ENCODE peak calls at places on chromosomes 5 and 9, in six cellular contexts. One of them, this sample, is unnamed.

GRCh38 chr9:97985058-97985861 is 2.1 kb downstream of the ANP32B start:
- DNase-seq in AG10803: peak
- DNase-seq in ovary: no peak
- DNase-seq in fibroblast of lung: peak
- DNase-seq in brain microvascular endothelial cell: no peak
- DNase-seq in MM.1S: peak
- DNase-seq in this sample: no peak

GRCh38 chr5:174101331-174101730 is 55.8 kb downstream of the NSG2 start:
- DNase-seq in AG10803: no peak
- DNase-seq in ovary: no peak
- DNase-seq in fibroblast of lung: no peak
- DNase-seq in brain microvascular endothelial cell: no peak
- DNase-seq in MM.1S: no peak
- DNase-seq in this sample: no peak

GRCh38 chr9:124491049-124491975 is 15.9 kb downstream of the NR5A1 start:
- DNase-seq in AG10803: no peak
- DNase-seq in ovary: no peak
- DNase-seq in fibroblast of lung: no peak
- DNase-seq in brain microvascular endothelial cell: no peak
- DNase-seq in MM.1S: no peak
- DNase-seq in this sample: no peak

GRCh38 chr5:66653380-66653779 is 57.2 kb downstream of the MAST4 start:
- DNase-seq in AG10803: peak
- DNase-seq in ovary: no peak
- DNase-seq in fibroblast of lung: peak
- DNase-seq in brain microvascular endothelial cell: peak
- DNase-seq in MM.1S: no peak
- DNase-seq in this sample: no peak

GRCh38 chr5:67267522-67268232 is 71.1 kb upstream of the CD180 start:
- DNase-seq in AG10803: no peak
- DNase-seq in ovary: peak
- DNase-seq in fibroblast of lung: no peak
- DNase-seq in brain microvascular endothelial cell: no peak
- DNase-seq in MM.1S: no peak
- DNase-seq in this sample: no peak

GRCh38 chr5:40834391-40834848 is 602 bp downstream of the RPL37 start:
- DNase-seq in AG10803: peak
- DNase-seq in ovary: peak
- DNase-seq in fibroblast of lung: peak
- DNase-seq in brain microvascular endothelial cell: no peak
- DNase-seq in MM.1S: peak
- DNase-seq in this sample: no peak

GRCh38 chr5:43065384-43066230 is 25.5 kb upstream of the ANXA2R start:
- DNase-seq in AG10803: peak
- DNase-seq in ovary: peak
- DNase-seq in fibroblast of lung: peak
- DNase-seq in brain microvascular endothelial cell: peak
- DNase-seq in MM.1S: peak
- DNase-seq in this sample: no peak

GRCh38 chr9:135666534-135667402 is 3.7 kb downstream of the LCN9 start:
- DNase-seq in AG10803: no peak
- DNase-seq in ovary: peak
- DNase-seq in fibroblast of lung: no peak
- DNase-seq in brain microvascular endothelial cell: no peak
- DNase-seq in MM.1S: peak
- DNase-seq in this sample: no peak

GRCh38 chr9:3262831-3263544 is 262.8 kb downstream of the RFX3 start:
- DNase-seq in AG10803: no peak
- DNase-seq in ovary: no peak
- DNase-seq in fibroblast of lung: no peak
- DNase-seq in brain microvascular endothelial cell: no peak
- DNase-seq in MM.1S: no peak
- DNase-seq in this sample: no peak

GRCh38 chr5:172733179-172733973 is 37.6 kb downstream of the DUSP1 start:
- DNase-seq in AG10803: peak
- DNase-seq in ovary: peak
- DNase-seq in fibroblast of lung: peak
- DNase-seq in brain microvascular endothelial cell: peak
- DNase-seq in MM.1S: no peak
- DNase-seq in this sample: peak

GRCh38 chr9:90964101-90965020 is 162.7 kb downstream of the SYK start:
- DNase-seq in AG10803: no peak
- DNase-seq in ovary: peak
- DNase-seq in fibroblast of lung: no peak
- DNase-seq in brain microvascular endothelial cell: peak
- DNase-seq in MM.1S: peak
- DNase-seq in this sample: no peak

GRCh38 chr9:133210202-133210532 is 1.1 kb upstream of the OBP2B start:
- DNase-seq in AG10803: no peak
- DNase-seq in ovary: no peak
- DNase-seq in fibroblast of lung: no peak
- DNase-seq in brain microvascular endothelial cell: no peak
- DNase-seq in MM.1S: no peak
- DNase-seq in this sample: no peak

GRCh38 chr5:90939208-90939607 is 380.6 kb downstream of the ADGRV1 start:
- DNase-seq in AG10803: peak
- DNase-seq in ovary: no peak
- DNase-seq in fibroblast of lung: no peak
- DNase-seq in brain microvascular endothelial cell: no peak
- DNase-seq in MM.1S: no peak
- DNase-seq in this sample: no peak

GRCh38 chr9:124420991-124421543 is 5.8 kb upstream of the PSMB7 start:
- DNase-seq in AG10803: no peak
- DNase-seq in ovary: no peak
- DNase-seq in fibroblast of lung: no peak
- DNase-seq in brain microvascular endothelial cell: peak
- DNase-seq in MM.1S: no peak
- DNase-seq in this sample: no peak

GRCh38 chr5:178433273-178433775 is 156.9 kb downstream of the COL23A1 start:
- DNase-seq in AG10803: no peak
- DNase-seq in ovary: no peak
- DNase-seq in fibroblast of lung: no peak
- DNase-seq in brain microvascular endothelial cell: no peak
- DNase-seq in MM.1S: no peak
- DNase-seq in this sample: no peak

DNA sequence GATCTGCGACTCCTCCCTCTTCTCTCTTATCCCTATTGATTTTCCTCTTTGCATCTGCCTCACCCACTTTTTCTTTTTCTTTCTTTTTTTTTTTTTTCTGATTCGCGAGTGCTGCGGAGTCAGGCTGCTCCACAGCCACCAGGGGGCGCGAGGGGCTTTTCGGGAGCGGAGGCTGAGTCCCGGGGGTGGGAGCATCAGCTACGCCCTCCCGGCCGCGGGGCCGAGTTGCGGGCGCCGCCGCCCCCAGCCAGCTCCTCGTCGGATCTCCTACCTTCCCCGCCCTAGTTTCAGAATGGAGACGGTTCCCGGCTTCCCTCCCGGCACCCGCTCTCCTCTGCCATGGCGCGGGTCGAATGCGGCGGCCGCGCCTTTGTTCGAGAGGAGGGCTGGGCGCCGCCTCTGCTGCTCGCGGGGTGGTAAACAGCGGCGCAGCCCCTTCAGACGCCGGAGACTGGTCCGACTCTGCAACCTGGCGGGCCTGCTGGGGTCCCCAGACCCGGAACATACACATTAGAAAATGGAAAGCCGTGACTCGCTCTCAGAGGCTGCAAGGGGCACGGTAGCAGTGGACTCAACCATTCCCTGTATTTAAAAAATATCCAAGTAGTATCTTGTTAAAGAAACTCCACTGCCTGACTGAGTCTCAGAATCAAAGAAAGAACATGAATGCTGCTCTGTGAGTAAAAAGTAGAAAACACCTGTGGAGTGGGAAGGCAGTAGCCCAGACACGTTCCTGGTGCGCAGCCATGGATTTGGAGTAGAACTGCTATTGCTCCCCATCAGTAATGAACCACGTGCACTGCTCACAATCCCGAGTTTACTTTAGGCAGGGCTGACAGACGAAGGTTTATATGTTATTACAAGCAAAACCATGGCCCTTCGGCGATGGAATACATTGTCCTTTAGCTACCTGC is 55.7 kb downstream of the DPYSL3 start:
- DNase-seq in AG10803: peak
- DNase-seq in ovary: peak
- DNase-seq in fibroblast of lung: peak
- DNase-seq in brain microvascular endothelial cell: peak
- DNase-seq in MM.1S: peak
- DNase-seq in this sample: no peak
- H3K4me3 ChIP-seq in AG10803: peak
- H3K4me3 ChIP-seq in ovary: peak
- H3K4me3 ChIP-seq in fibroblast of lung: peak
- H3K4me3 ChIP-seq in brain microvascular endothelial cell: peak
- H3K4me3 ChIP-seq in MM.1S: peak
- H3K4me3 ChIP-seq in this sample: peak

GRCh38 chr5:16737173-16737572 is 120.4 kb upstream of the RETREG1 start:
- DNase-seq in AG10803: no peak
- DNase-seq in ovary: no peak
- DNase-seq in fibroblast of lung: no peak
- DNase-seq in brain microvascular endothelial cell: no peak
- DNase-seq in MM.1S: no peak
- DNase-seq in this sample: no peak

GRCh38 chr5:16736158-16736994 is 119.6 kb upstream of the RETREG1 start:
- DNase-seq in AG10803: peak
- DNase-seq in ovary: no peak
- DNase-seq in fibroblast of lung: peak
- DNase-seq in brain microvascular endothelial cell: peak
- DNase-seq in MM.1S: no peak
- DNase-seq in this sample: peak

GRCh38 chr5:16735092-16735970 is 118.5 kb upstream of the RETREG1 start:
- DNase-seq in AG10803: no peak
- DNase-seq in ovary: no peak
- DNase-seq in fibroblast of lung: no peak
- DNase-seq in brain microvascular endothelial cell: no peak
- DNase-seq in MM.1S: no peak
- DNase-seq in this sample: no peak

GRCh38 chr5:16737620-16738364 is 121.0 kb upstream of the RETREG1 start:
- DNase-seq in AG10803: no peak
- DNase-seq in ovary: no peak
- DNase-seq in fibroblast of lung: no peak
- DNase-seq in brain microvascular endothelial cell: no peak
- DNase-seq in MM.1S: no peak
- DNase-seq in this sample: no peak

GRCh38 chr5:16733597-16733996 is 116.8 kb upstream of the RETREG1 start:
- DNase-seq in AG10803: no peak
- DNase-seq in ovary: no peak
- DNase-seq in fibroblast of lung: no peak
- DNase-seq in brain microvascular endothelial cell: no peak
- DNase-seq in MM.1S: no peak
- DNase-seq in this sample: no peak
- TF ChIP-seq CTCF in AG10803: no peak
- TF ChIP-seq CTCF in ovary: no peak
- TF ChIP-seq CTCF in fibroblast of lung: no peak
- TF ChIP-seq CTCF in brain microvascular endothelial cell: no peak
- TF ChIP-seq CTCF in MM.1S: no peak
- TF ChIP-seq CTCF in this sample: no peak

GRCh38 chr5:31033295-31033694 is 160.2 kb upstream of the CDH6 start:
- DNase-seq in AG10803: no peak
- DNase-seq in ovary: no peak
- DNase-seq in fibroblast of lung: no peak
- DNase-seq in brain microvascular endothelial cell: peak
- DNase-seq in MM.1S: no peak
- DNase-seq in this sample: no peak

GRCh38 chr5:31036407-31036806 is 157.1 kb upstream of the CDH6 start:
- DNase-seq in AG10803: no peak
- DNase-seq in ovary: no peak
- DNase-seq in fibroblast of lung: peak
- DNase-seq in brain microvascular endothelial cell: peak
- DNase-seq in MM.1S: no peak
- DNase-seq in this sample: no peak
- H3K4me3 ChIP-seq in AG10803: no peak
- H3K4me3 ChIP-seq in ovary: no peak
- H3K4me3 ChIP-seq in fibroblast of lung: no peak
- H3K4me3 ChIP-seq in brain microvascular endothelial cell: no peak
- H3K4me3 ChIP-seq in MM.1S: no peak
- H3K4me3 ChIP-seq in this sample: no peak

GRCh38 chr9:128203024-128203841 is at the start of gene DNM1:
- DNase-seq in AG10803: peak
- DNase-seq in ovary: peak
- DNase-seq in fibroblast of lung: peak
- DNase-seq in brain microvascular endothelial cell: no peak
- DNase-seq in MM.1S: peak
- DNase-seq in this sample: no peak
- TF ChIP-seq CTCF in AG10803: no peak
- TF ChIP-seq CTCF in ovary: peak
- TF ChIP-seq CTCF in fibroblast of lung: peak
- TF ChIP-seq CTCF in brain microvascular endothelial cell: peak
- TF ChIP-seq CTCF in MM.1S: peak
- TF ChIP-seq CTCF in this sample: peak

DNA sequence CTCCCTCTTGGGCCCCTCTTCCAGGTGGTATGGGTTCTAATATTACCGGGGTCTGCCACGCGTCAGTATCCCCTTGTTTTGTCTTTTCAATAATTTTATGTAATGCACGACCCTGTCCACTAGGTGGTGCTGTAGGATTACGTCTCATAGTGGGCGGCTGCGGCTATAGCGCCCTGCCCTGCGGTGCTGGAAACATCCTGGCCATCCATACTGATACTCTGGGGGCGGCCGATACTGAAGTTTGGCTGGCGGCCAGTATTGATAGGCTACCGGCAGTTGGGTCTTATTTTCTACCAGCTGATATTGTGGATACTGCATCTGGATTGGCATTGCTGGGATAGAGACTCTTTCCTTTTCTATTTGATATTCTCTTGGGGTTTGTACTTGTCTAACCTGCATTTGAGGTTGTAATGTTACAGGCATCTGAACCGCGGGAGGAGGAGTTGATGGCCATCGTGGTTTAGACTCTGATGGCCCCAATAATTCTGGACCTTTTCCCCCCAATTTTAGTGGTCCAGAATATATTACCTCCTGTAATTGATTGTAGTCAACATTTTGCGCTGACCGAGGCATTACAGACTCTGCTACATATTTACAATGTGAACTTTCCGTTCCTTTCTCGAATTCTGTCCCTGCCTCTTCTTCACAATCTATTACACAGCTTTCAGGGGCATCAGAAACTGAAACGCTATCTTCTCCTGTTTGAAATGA is 3.3 kb upstream of the TMEM141 start:
- DNase-seq in AG10803: peak
- DNase-seq in ovary: peak
- DNase-seq in fibroblast of lung: peak
- DNase-seq in brain microvascular endothelial cell: peak
- DNase-seq in MM.1S: peak
- DNase-seq in this sample: no peak
- H3K4me3 ChIP-seq in AG10803: no peak
- H3K4me3 ChIP-seq in ovary: no peak
- H3K4me3 ChIP-seq in fibroblast of lung: no peak
- H3K4me3 ChIP-seq in brain microvascular endothelial cell: no peak
- H3K4me3 ChIP-seq in MM.1S: peak
- H3K4me3 ChIP-seq in this sample: no peak